ENCODE peak calls at places on chromosome 5, in four cellular contexts. M is astrocyte, J is adipocyte, P is mesothelial cell of epicardium. L is an unnamed sample.

GRCh38 chr5:123722451-123722850 is 210.5 kb downstream of the CSNK1G3 start:
- DNase-seq in M (no peak), J (peak), P (no peak), L (no peak)

GRCh38 chr5:123951204-123951977 is 439.4 kb downstream of the CSNK1G3 start:
- DNase-seq in M (peak), J (peak), P (no peak), L (peak)

GRCh38 chr5:27312291-27312690 is 273.9 kb upstream of the CDH9 start:
- DNase-seq in M (no peak), J (no peak), P (no peak), L (no peak)

GRCh38 chr5:50786073-50786472 is 119.6 kb downstream of the PARP8 start:
- DNase-seq in M (no peak), J (no peak), P (no peak), L (no peak)

GRCh38 chr5:158013939-158014338 is 155.0 kb upstream of the CLINT1 start:
- DNase-seq in M (peak), J (peak), P (peak), L (peak)

GRCh38 chr5:127844631-127845030 is 141.4 kb downstream of the CCDC192 start:
- DNase-seq in M (no peak), J (no peak), P (no peak), L (no peak)

GRCh38 chr5:96297867-96298266 is 135.2 kb downstream of the PCSK1 start:
- DNase-seq in M (peak), J (peak), P (no peak), L (peak)

GRCh38 chr5:142096382-142096781 is 12.2 kb upstream of the NDFIP1 start:
- DNase-seq in M (no peak), J (no peak), P (no peak), L (no peak)

GRCh38 chr5:52065182-52065581 is 681.9 kb downstream of the ISL1 start:
- DNase-seq in M (no peak), J (no peak), P (no peak), L (no peak)

GRCh38 chr5:159697536-159697935 is 218.7 kb upstream of the ADRA1B start:
- DNase-seq in M (no peak), J (no peak), P (no peak), L (no peak)

GRCh38 chr5:159412284-159413046 is 82.2 kb upstream of the IL12B start:
- DNase-seq in M (no peak), J (peak), P (no peak), L (no peak)

GRCh38 chr5:33049845-33050244 is 338.7 kb downstream of the NPR3 start:
- DNase-seq in M (peak), J (peak), P (no peak), L (peak)

GRCh38 chr5:122099060-122099790 is 21.2 kb upstream of the LOX start:
- DNase-seq in M (peak), J (peak), P (no peak), L (peak)

GRCh38 chr5:86864022-86864421 is 246.3 kb downstream of the COX7C start:
- DNase-seq in M (no peak), J (peak), P (no peak), L (no peak)

GRCh38 chr5:43312076-43312620 is 1.1 kb downstream of the HMGCS1 start:
- DNase-seq in M (no peak), J (no peak), P (no peak), L (no peak)

GRCh38 chr5:142011572-142012185 is 1.1 kb downstream of the GNPDA1 start:
- DNase-seq in M (no peak), J (no peak), P (no peak), L (no peak)

GRCh38 chr5:17374973-17375844 is 122.8 kb upstream of the TAF11L2 start:
- DNase-seq in M (peak), J (no peak), P (no peak), L (no peak)

GRCh38 chr5:170522211-170523128 is 18.6 kb downstream of the KCNIP1 start:
- DNase-seq in M (peak), J (peak), P (no peak), L (no peak)

GRCh38 chr5:144710620-144711019 is 539.9 kb downstream of the KCTD16 start:
- DNase-seq in M (no peak), J (no peak), P (no peak), L (no peak)

GRCh38 chr5:5687113-5687512 is 264.6 kb downstream of the ICE1 start:
- DNase-seq in M (no peak), J (no peak), P (no peak), L (no peak)

GRCh38 chr5:115601709-115602584 is at the start of gene TICAM2:
- DNase-seq in M (peak), J (peak), P (peak), L (no peak)